ENCODE peak calls at places on chromosomes 12 and 14, in eight cellular contexts. L is iris pigment epithelial cell; N is activated CD4-positive, alpha-beta T cell treated with anti-CD3 and anti-CD28 coated beads, Interleukin-2, amount 10 ng/mL, durations not matched to agents 7 days and 5 days; J is naive thymus-derived CD8-positive, alpha-beta T cell; A is activated gamma-delta T cell treated with anti-CD3 and anti-CD28 coated beads, Interleukin-2, amount 50 U/mL, for 16 hours; S is T follicular helper cell; I is psoas muscle; F is hypothalamus. U is an unnamed sample.
A peak's percentile ranks its signal among the peaks of the same experiment; 100 is the strongest.

GRCh38 chr12:65853489-65854157 is 29.3 kb downstream of the HMGA2 start:
- DNase-seq in L (peak; percentile 85), F (no peak), J (no peak), N (no peak), A (no peak), S (no peak), I (no peak), U (no peak)

GRCh38 chr12:119678459-119678858 is 10.5 kb downstream of the PRKAB1 start:
- DNase-seq in F (no peak), N (no peak), L (no peak), A (no peak), I (no peak), J (no peak), S (no peak), U (no peak)

GRCh38 chr12:108605690-108606406 is 8.0 kb upstream of the TMEM119 start:
- DNase-seq in I (no peak), A (no peak), L (no peak), F (no peak), J (no peak), S (no peak), N (no peak), U (no peak)

GRCh38 chr14:105065280-105066228 is at the start of gene GPR132:
- DNase-seq in I (peak; percentile 68), F (no peak), L (no peak), N (peak; percentile 97), S (peak; percentile 90), A (peak; percentile 82), J (peak; percentile 92), U (peak; percentile 93)

GRCh38 chr14:70171719-70172118 is 17.0 kb downstream of the SLC8A3 start:
- DNase-seq in I (no peak), A (no peak), F (no peak), N (no peak), S (no peak), J (no peak), L (no peak), U (peak; percentile 4)

GRCh38 chr12:30278401-30278800 is 417.3 kb downstream of the IPO8 start:
- DNase-seq in A (no peak), N (no peak), F (peak; percentile 1), L (no peak), S (no peak), J (no peak), I (no peak), U (no peak)

GRCh38 chr12:114025935-114026334 is 59.8 kb upstream of the RBM19 start:
- DNase-seq in S (no peak), L (no peak), J (no peak), N (no peak), F (no peak), A (no peak), I (no peak), U (no peak)

GRCh38 chr14:64937821-64938193 is 4.7 kb downstream of the GPX2 start:
- DNase-seq in I (no peak), A (no peak), F (no peak), S (no peak), N (no peak), J (no peak), L (no peak), U (no peak)

GRCh38 chr12:58367041-58367440 is 425.7 kb downstream of the ATP23 start:
- DNase-seq in I (no peak), S (no peak), F (no peak), N (no peak), A (no peak), J (no peak), L (no peak), U (no peak)

GRCh38 chr12:127810026-127810425 is 456.9 kb upstream of the TMEM132C start:
- DNase-seq in A (no peak), F (no peak), N (no peak), S (no peak), J (no peak), I (no peak), L (peak; percentile 86), U (no peak)

GRCh38 chr12:3252416-3252815 is 175.2 kb downstream of the TSPAN9 start:
- DNase-seq in J (no peak), A (no peak), L (peak; percentile 40), I (peak; percentile 95), S (no peak), N (no peak), F (peak; percentile 40), U (no peak)

GRCh38 chr12:28378749-28379148 is 188.5 kb downstream of the CCDC91 start:
- DNase-seq in I (no peak), J (no peak), F (no peak), A (no peak), L (peak; percentile 82), S (no peak), N (no peak), U (no peak)

GRCh38 chr12:67355428-67356385 is 86.5 kb downstream of the CAND1 start:
- DNase-seq in J (peak; percentile 18), S (no peak), F (no peak), N (peak; percentile 20), L (peak; percentile 63), A (no peak), I (no peak), U (peak; percentile 51)

GRCh38 chr12:124359671-124360581 is 65.0 kb downstream of the RFLNA start:
- DNase-seq in L (no peak), I (peak; percentile 99), J (no peak), A (no peak), F (peak; percentile 63), N (no peak), S (no peak), U (no peak)

GRCh38 chr14:64628940-64629403 is 75.3 kb upstream of the PLEKHG3 start:
- DNase-seq in N (no peak), A (no peak), S (no peak), L (peak; percentile 90), F (peak; percentile 25), J (no peak), I (no peak), U (no peak)

U was measured in RPMI8226.